ENCODE peak calls at places on chromosomes 4 and X, in six cellular contexts. D is endothelial cell of umbilical vein, L is HL-60, Y is stomach, G is K562, C is sigmoid colon. X is an unnamed sample.

GRCh38 chrX:40755291-40756249 is 20.2 kb upstream of the MED14 start:
- DNase-seq in D (peak; percentile 5), L (no peak), Y (no peak), G (no peak), C (no peak), X (no peak)

GRCh38 chr4:173301518-173302201 is 32.5 kb downstream of the HMGB2 start:
- DNase-seq in D (peak; percentile 38), L (no peak), Y (no peak), G (peak; percentile 18), C (no peak), X (no peak)

GRCh38 chr4:55444822-55445221 is 49.1 kb downstream of the TMEM165 start:
- DNase-seq in D (peak; percentile 31), L (no peak), Y (no peak), G (no peak), C (no peak), X (no peak)

GRCh38 chr4:25859429-25860148 is 3.2 kb downstream of the SEL1L3 start:
- DNase-seq in D (peak; percentile 63), L (no peak), Y (no peak), G (no peak), C (no peak), X (no peak)

GRCh38 chrX:130831347-130831722 is 71.7 kb downstream of the ENOX2 start:
- DNase-seq in D (no peak), L (no peak), Y (no peak), G (no peak), C (no peak), X (no peak)

GRCh38 chr4:183349673-183350072 is 27.4 kb upstream of the CLDN24 start:
- DNase-seq in D (no peak), L (no peak), Y (no peak), G (no peak), C (no peak), X (no peak)

GRCh38 chr4:161252520-161253141 is 911.2 kb downstream of the FSTL5 start:
- DNase-seq in D (peak; percentile 53), L (no peak), Y (no peak), G (no peak), C (no peak), X (no peak)

GRCh38 chrX:45517090-45517973 is 316.7 kb upstream of the DIPK2B start:
- DNase-seq in D (peak; percentile 58), L (no peak), Y (no peak), G (no peak), C (no peak), X (no peak)

GRCh38 chrX:70139736-70140135 is 6.5 kb downstream of the IGBP1 start:
- DNase-seq in D (no peak), L (no peak), Y (no peak), G (no peak), C (no peak), X (no peak)

GRCh38 chr4:24070117-24070516 is 180.3 kb upstream of the PPARGC1A start:
- DNase-seq in D (no peak), L (no peak), Y (no peak), G (no peak), C (no peak), X (no peak)

GRCh38 chr4:55781809-55782208 is 37.8 kb upstream of the EXOC1L start:
- DNase-seq in D (no peak), L (no peak), Y (peak; percentile 57), G (no peak), C (no peak), X (no peak)

GRCh38 chr4:119209077-119209476 is 3.4 kb upstream of the USP53 start:
- DNase-seq in D (peak; percentile 83), L (no peak), Y (no peak), G (peak; percentile 18), C (no peak), X (no peak)

GRCh38 chr4:5524900-5525299 is 183.5 kb downstream of the EVC2 start:
- DNase-seq in D (peak; percentile 14), L (no peak), Y (no peak), G (no peak), C (no peak), X (peak; percentile 60)

GRCh38 chr4:38563703-38564490 is 100.1 kb upstream of the KLF3 start:
- DNase-seq in D (no peak), L (no peak), Y (no peak), G (no peak), C (no peak), X (no peak)

GRCh38 chr4:99846891-99847290 is 30.3 kb downstream of the DAPP1 start:
- DNase-seq in D (no peak), L (no peak), Y (no peak), G (no peak), C (no peak), X (no peak)

GRCh38 chr4:145679520-145679919 is 426 bp upstream of the C4orf51 start:
- DNase-seq in D (peak; percentile 66), L (no peak), Y (peak; percentile 32), G (no peak), C (peak; percentile 69), X (no peak)

GRCh38 chrX:29880977-29881376 is 334.4 kb upstream of the MAGEB2 start:
- DNase-seq in D (no peak), L (no peak), Y (no peak), G (no peak), C (no peak), X (no peak)
- TF ChIP-seq POLR2AphosphoS5 in D (no peak), L (no peak), Y (no peak), G (no peak), C (no peak), X (no peak)

GRCh38 chr4:76723373-76723772 is 174.6 kb downstream of the SOWAHB start:
- DNase-seq in D (no peak), L (no peak), Y (no peak), G (no peak), C (no peak), X (no peak)
- H3K4me3 ChIP-seq in D (no peak overlapping the region), L (no peak overlapping the region), Y (no peak overlapping the region), G (no peak overlapping the region), C (no peak overlapping the region), X (no peak overlapping the region)

GRCh38 chr4:48774760-48775398 is 5.2 kb downstream of the FRYL start:
- DNase-seq in D (no peak), L (no peak), Y (no peak), G (no peak), C (no peak), X (no peak)

GRCh38 chr4:48779998-48780866 is at the start of gene FRYL:
- DNase-seq in D (peak; percentile 100), L (peak; percentile 94), Y (peak; percentile 100), G (peak; percentile 98), C (peak; percentile 100), X (peak; percentile 99)

GRCh38 chr4:48779095-48779997 is 733 bp downstream of the FRYL start:
- DNase-seq in D (peak; percentile 69), L (peak; percentile 36), Y (peak; percentile 71), G (peak; percentile 54), C (peak; percentile 79), X (peak; percentile 27)

GRCh38 chr4:48778431-48779094 is 1.5 kb downstream of the FRYL start:
- DNase-seq in D (peak; percentile 52), L (peak; percentile 47), Y (no peak), G (no peak), C (no peak), X (no peak)

DNA sequence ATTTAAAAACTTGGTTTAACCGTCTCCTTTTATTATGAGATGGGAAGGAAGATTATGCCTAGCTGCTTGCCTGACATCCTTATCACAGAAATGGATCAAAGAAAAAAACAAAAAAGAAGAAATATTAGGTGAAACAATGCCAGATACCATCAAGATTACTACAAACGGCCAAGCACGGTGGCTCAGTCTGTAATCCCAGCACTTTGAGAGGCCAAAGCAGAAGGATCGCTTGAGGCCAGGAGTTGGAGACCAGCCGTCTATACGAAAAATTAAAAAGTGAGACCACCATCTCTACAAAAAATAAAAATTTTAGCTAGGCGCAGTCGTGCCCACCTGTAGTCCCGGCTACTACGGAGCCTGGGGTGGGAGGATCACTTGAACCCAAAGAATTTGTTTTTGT is 2.3 kb downstream of the FRYL start:
- DNase-seq in D (peak; percentile 32), L (no peak), Y (no peak), G (no peak), C (no peak), X (no peak)
- H3K27ac ChIP-seq in D (no peak overlapping the region), L (peak overlapping the region; percentile 85), Y (no peak overlapping the region), G (peak overlapping the region; percentile 27), C (peak overlapping the region; percentile 98), X (peak overlapping the region; percentile 28)

GRCh38 chr4:15325987-15326386 is 101.8 kb upstream of the C1QTNF7 start:
- DNase-seq in D (no peak), L (no peak), Y (no peak), G (no peak), C (no peak), X (no peak)

GRCh38 chr4:15332377-15332776 is 95.5 kb upstream of the C1QTNF7 start:
- DNase-seq in D (no peak), L (no peak), Y (no peak), G (no peak), C (no peak), X (no peak)

GRCh38 chr4:15331930-15332329 is 95.9 kb upstream of the C1QTNF7 start:
- DNase-seq in D (no peak), L (no peak), Y (no peak), G (no peak), C (no peak), X (no peak)

GRCh38 chr4:15322016-15322415 is 105.8 kb upstream of the C1QTNF7 start:
- DNase-seq in D (no peak), L (no peak), Y (no peak), G (no peak), C (no peak), X (no peak)

GRCh38 chr4:15327311-15328298 is 100.2 kb upstream of the C1QTNF7 start:
- DNase-seq in D (no peak), L (no peak), Y (no peak), G (no peak), C (no peak), X (no peak)
- TF ChIP-seq POLR2AphosphoS5 in D (no peak), L (no peak), Y (no peak), G (no peak), C (peak; percentile 35), X (no peak)

GRCh38 chr4:110586137-110586850 is 36.6 kb downstream of the PITX2 start:
- DNase-seq in D (peak; percentile 64), L (no peak), Y (no peak), G (no peak), C (no peak), X (no peak)
- H3K4me3 ChIP-seq in D (peak overlapping the region; percentile 40), L (no peak overlapping the region), Y (no peak overlapping the region), G (no peak overlapping the region), C (no peak overlapping the region), X (peak overlapping the region; percentile 25)

X was measured in breast epithelium.